ENCODE peak calls at places on chromosome 15, in eight cellular contexts. E is GM12865, D is lower lobe of right lung, C is AG10803, R is PC-3, F is Calu3, B is OCI-LY7, V is AG04449. X is an unnamed sample.

GRCh38 chr15:51621917-51622268 is 678 bp downstream of the DMXL2 start:
- DNase-seq in E (peak), D (peak), C (peak), R (peak), F (peak), B (peak), V (no peak), X (peak)

GRCh38 chr15:80277147-80277546 is 25.1 kb upstream of the CTXND1 start:
- DNase-seq in E (no peak), D (no peak), C (no peak), R (no peak), F (no peak), B (no peak), V (no peak), X (no peak)

GRCh38 chr15:22979699-22980188 is 424 bp downstream of the CYFIP1 start:
- DNase-seq in E (no peak), D (no peak), C (no peak), R (peak), F (peak), B (no peak), V (no peak), X (no peak)

GRCh38 chr15:81349271-81349670 is 24.7 kb downstream of the TMC3 start:
- DNase-seq in E (no peak), D (no peak), C (no peak), R (no peak), F (no peak), B (no peak), V (no peak), X (no peak)

GRCh38 chr15:74399511-74400312 is 32.3 kb upstream of the CYP11A1 start:
- DNase-seq in E (peak), D (no peak), C (peak), R (peak), F (peak), B (peak), V (no peak), X (no peak)

GRCh38 chr15:92611150-92611549 is 44.4 kb downstream of the FAM174B start:
- DNase-seq in E (no peak), D (no peak), C (no peak), R (no peak), F (no peak), B (no peak), V (no peak), X (no peak)

GRCh38 chr15:101609742-101610627 is 42.2 kb downstream of the TM2D3 start:
- DNase-seq in E (no peak), D (no peak), C (no peak), R (no peak), F (no peak), B (no peak), V (no peak), X (no peak)

GRCh38 chr15:90818251-90819210 is 49.9 kb upstream of the FURIN start:
- DNase-seq in E (peak), D (peak), C (no peak), R (no peak), F (no peak), B (peak), V (no peak), X (no peak)

GRCh38 chr15:93614446-93615104 is 525.6 kb upstream of the RGMA start:
- DNase-seq in E (no peak), D (no peak), C (no peak), R (no peak), F (no peak), B (no peak), V (no peak), X (no peak)

GRCh38 chr15:76625267-76625666 is 279.9 kb downstream of the SCAPER start:
- DNase-seq in E (no peak), D (no peak), C (no peak), R (no peak), F (no peak), B (no peak), V (no peak), X (no peak)

GRCh38 chr15:65408370-65409283 is 14.1 kb downstream of the IGDCC4 start:
- DNase-seq in E (no peak), D (no peak), C (no peak), R (no peak), F (no peak), B (no peak), V (no peak), X (no peak)

GRCh38 chr15:90603893-90604292 is 74.2 kb downstream of the CRTC3 start:
- DNase-seq in E (peak), D (peak), C (peak), R (peak), F (peak), B (peak), V (no peak), X (no peak)

GRCh38 chr15:66462630-66463029 is 34.9 kb downstream of the SNAPC5 start:
- DNase-seq in E (no peak), D (no peak), C (no peak), R (no peak), F (no peak), B (no peak), V (no peak), X (no peak)

GRCh38 chr15:101254157-101255065 is 2.6 kb upstream of the CHSY1 start:
- DNase-seq in E (no peak), D (no peak), C (no peak), R (no peak), F (no peak), B (no peak), V (no peak), X (no peak)

GRCh38 chr15:80698636-80699035 is 3.5 kb downstream of the ABHD17C start:
- DNase-seq in E (no peak), D (no peak), C (no peak), R (no peak), F (no peak), B (no peak), V (no peak), X (no peak)

GRCh38 chr15:89514596-89515406 is 18.4 kb upstream of the RHCG start:
- DNase-seq in E (no peak), D (no peak), C (no peak), R (peak), F (peak), B (no peak), V (no peak), X (no peak)

GRCh38 chr15:28098766-28099554 is at the start of gene OCA2:
- DNase-seq in E (no peak), D (peak), C (peak), R (peak), F (no peak), B (no peak), V (no peak), X (no peak)

GRCh38 chr15:76340198-76340801 is 3.7 kb downstream of the ISL2 start:
- DNase-seq in E (peak), D (peak), C (no peak), R (no peak), F (no peak), B (no peak), V (no peak), X (no peak)

GRCh38 chr15:27273506-27273905 is 302.5 kb downstream of the GABRG3 start:
- DNase-seq in E (no peak), D (no peak), C (no peak), R (no peak), F (no peak), B (no peak), V (no peak), X (no peak)

GRCh38 chr15:64095431-64095794 is 369 bp upstream of the SNX1 start:
- DNase-seq in E (no peak), D (no peak), C (no peak), R (no peak), F (no peak), B (no peak), V (no peak), X (no peak)

GRCh38 chr15:96331942-96332853 is 1.7 kb downstream of the NR2F2 start:
- DNase-seq in E (no peak), D (peak), C (peak), R (peak), F (peak), B (no peak), V (no peak), X (no peak)

GRCh38 chr15:26449296-26449695 is 323.6 kb downstream of the GABRB3 start:
- DNase-seq in E (no peak), D (no peak), C (peak), R (peak), F (no peak), B (no peak), V (no peak), X (no peak)

GRCh38 chr15:31598620-31599019 is 272.0 kb downstream of the KLF13 start:
- DNase-seq in E (no peak), D (peak), C (no peak), R (peak), F (no peak), B (no peak), V (no peak), X (no peak)

GRCh38 chr15:71806452-71806931 is 3.9 kb upstream of the NR2E3 start:
- DNase-seq in E (peak), D (no peak), C (peak), R (peak), F (no peak), B (no peak), V (no peak), X (no peak)

GRCh38 chr15:77029166-77030041 is 34.5 kb downstream of the PSTPIP1 start:
- DNase-seq in E (no peak), D (peak), C (no peak), R (no peak), F (no peak), B (no peak), V (no peak), X (no peak)

GRCh38 chr15:69031013-69032001 is 16.8 kb downstream of the NOX5 start:
- DNase-seq in E (peak), D (peak), C (peak), R (peak), F (peak), B (no peak), V (no peak), X (no peak)

GRCh38 chr15:71409541-71409940 is 294.3 kb downstream of the THSD4 start:
- DNase-seq in E (no peak), D (no peak), C (no peak), R (no peak), F (no peak), B (no peak), V (no peak), X (no peak)

GRCh38 chr15:50496692-50497091 is 49.8 kb downstream of the USP50 start:
- DNase-seq in E (peak), D (no peak), C (no peak), R (no peak), F (no peak), B (no peak), V (no peak), X (no peak)

GRCh38 chr15:50506121-50506520 is 40.3 kb downstream of the USP50 start:
- DNase-seq in E (no peak), D (no peak), C (no peak), R (no peak), F (no peak), B (no peak), V (no peak), X (no peak)

DNA sequence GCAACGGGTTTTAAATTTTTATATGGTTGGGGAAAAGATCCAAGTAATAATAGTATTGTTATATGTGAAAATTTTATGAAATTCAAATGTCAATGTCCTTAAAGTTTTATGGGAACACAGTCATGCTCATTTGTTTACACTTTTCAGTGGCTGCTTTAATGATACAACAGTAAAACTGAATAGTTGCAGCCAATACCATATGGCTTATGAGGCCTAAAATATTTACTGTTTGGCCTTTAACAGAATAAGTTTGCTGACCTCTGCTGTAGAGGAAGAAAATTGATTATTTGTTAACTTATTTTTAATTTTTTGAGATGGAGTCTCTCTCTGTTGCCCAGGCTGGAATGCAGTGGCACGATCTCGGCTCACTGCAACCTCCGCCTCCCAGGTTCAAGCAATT is 44.7 kb downstream of the USP50 start:
- DNase-seq in E (no peak), D (no peak), C (no peak), R (peak), F (no peak), B (no peak), V (no peak), X (no peak)
- TF ChIP-seq CTCF in E (no peak), D (no peak), C (no peak), R (no peak), F (no peak), B (no peak), V (no peak), X (no peak)

DNA sequence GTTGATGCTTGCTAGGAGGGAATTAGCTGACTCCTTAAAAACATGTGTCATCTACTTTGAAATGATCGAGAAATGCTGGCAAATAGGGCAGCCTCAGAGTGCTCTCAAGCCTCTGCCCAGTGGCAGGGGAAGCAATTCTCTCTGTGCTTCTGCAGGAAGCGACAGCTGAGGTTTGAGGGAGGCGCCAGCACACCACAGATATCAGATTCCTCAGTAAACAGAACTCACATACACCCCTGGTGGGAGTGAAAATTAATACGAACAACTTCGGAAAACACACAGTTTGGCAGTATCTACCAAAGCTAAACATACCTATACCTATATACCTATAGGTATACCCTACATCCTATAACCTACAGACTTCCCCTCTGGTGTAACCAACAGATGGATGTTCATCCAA is 61.3 kb downstream of the NSMCE3 start:
- DNase-seq in E (peak), D (no peak), C (no peak), R (peak), F (no peak), B (no peak), V (no peak), X (no peak)
- TF ChIP-seq CTCF in E (no peak), D (no peak), C (no peak), R (peak), F (no peak), B (peak), V (no peak), X (no peak)

DNA sequence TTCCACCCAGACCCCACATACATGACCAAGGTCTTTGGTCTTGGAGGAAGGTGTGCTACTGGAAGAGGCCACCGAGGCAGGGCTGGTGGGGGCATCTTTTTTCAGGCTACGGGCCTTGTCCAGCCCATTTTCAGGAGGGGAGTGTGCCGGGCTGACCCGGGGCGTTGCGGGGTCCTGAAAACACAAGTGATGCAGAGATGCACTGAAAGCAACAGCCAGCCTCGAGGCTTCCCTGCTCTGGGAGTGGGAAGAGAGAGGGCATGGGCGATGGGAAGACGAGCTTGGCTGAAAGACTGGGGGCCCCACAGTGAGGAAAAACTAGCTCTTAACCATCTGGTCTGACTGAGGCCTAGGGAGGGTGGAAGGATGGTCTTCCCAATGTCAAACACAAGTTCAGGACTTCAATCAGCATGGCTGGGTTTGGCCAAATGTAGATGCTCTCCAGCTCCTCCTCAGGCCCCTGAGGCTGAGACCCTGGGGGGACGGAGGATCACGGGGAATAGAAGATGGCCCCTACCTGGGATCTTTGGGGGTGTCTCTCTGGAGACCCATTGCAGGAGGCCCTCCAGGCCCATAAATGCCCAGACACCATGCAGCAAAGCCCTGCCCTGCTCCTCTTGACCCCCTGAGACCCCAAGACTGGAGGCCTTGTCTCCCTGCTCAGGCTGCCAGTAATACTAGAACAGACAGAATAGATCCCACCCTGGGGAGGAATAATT is 38.9 kb downstream of the TLE3 start:
- DNase-seq in E (no peak), D (peak), C (no peak), R (no peak), F (no peak), B (no peak), V (no peak), X (no peak)
- TF ChIP-seq CTCF in E (no peak), D (no peak), C (no peak), R (no peak), F (no peak), B (no peak), V (no peak), X (no peak)

DNA sequence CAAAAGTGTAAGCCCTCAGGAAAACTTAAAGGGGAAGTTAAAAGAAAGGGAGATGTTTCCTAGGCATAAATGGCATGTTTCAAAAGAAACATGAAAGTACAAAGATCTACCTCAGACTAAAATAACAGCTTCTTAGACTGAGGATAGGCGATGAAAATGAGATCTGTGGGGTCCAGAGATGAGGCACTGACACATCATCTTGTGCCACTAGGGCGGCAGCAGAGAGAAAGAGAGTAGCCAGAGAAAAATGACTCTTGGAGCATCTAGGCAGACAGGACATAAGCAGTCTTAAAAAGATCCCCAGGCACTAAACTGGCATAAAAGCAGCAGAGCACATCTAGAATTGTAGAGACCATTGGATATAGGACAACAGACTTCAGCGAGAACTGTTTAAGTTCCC is 42.5 kb upstream of the RFX7 start:
- DNase-seq in E (no peak), D (no peak), C (no peak), R (no peak), F (peak), B (peak), V (no peak), X (no peak)
- TF ChIP-seq CTCF in E (peak), D (no peak), C (peak), R (peak), F (peak), B (peak), V (no peak), X (no peak)

GRCh38 chr15:48632651-48633050 is 12.9 kb downstream of the FBN1 start:
- DNase-seq in E (no peak), D (no peak), C (peak), R (no peak), F (no peak), B (no peak), V (no peak), X (no peak)

GRCh38 chr15:48630245-48630644 is 15.3 kb downstream of the FBN1 start:
- DNase-seq in E (no peak), D (no peak), C (no peak), R (no peak), F (no peak), B (no peak), V (no peak), X (no peak)

GRCh38 chr15:48628832-48629231 is 16.7 kb downstream of the FBN1 start:
- DNase-seq in E (no peak), D (no peak), C (no peak), R (no peak), F (no peak), B (no peak), V (no peak), X (no peak)

GRCh38 chr15:48634096-48634495 is 11.4 kb downstream of the FBN1 start:
- DNase-seq in E (no peak), D (no peak), C (no peak), R (no peak), F (no peak), B (no peak), V (no peak), X (no peak)

DNA sequence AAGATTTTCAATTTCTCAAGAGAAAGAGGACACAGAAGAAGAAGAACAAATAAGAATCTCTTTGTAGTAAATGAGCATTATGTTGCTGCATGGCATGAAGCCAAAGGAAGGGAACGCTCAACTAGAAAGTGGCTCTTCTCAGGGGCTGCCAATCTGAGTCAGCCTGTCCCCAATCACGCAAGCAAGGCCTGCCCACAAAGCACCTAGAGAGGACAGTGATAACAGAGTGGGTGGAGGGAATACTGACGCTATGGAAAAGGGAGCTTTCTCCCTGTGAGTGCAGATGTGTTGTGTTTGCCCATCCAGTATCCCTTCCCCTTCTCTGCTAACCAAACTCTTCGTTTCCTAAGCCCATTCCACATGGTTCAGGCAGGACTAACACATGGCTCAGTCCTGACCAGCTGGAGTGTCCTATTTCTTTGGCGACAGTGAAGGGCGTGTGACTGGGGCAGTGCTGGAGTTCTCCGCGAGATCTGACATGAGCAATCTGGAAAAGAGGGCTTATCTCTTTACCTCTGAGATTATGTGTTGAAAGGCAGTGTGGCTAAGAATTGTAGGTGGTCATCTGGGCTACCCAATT is 14.2 kb downstream of the FBN1 start:
- DNase-seq in E (peak), D (no peak), C (no peak), R (no peak), F (no peak), B (no peak), V (no peak), X (no peak)
- TF ChIP-seq CTCF in E (no peak), D (no peak), C (no peak), R (no peak), F (no peak), B (no peak), V (no peak), X (no peak)

X was measured in AG09319.